ENCODE peak calls at places on chromosomes 7 and 10, in seven cellular contexts. Z is K562, N is HCT116, G is SK-N-SH, Q is HepG2, B is GM12878, O is H1. A is an unnamed sample.
A peak's percentile ranks its signal among the peaks of the same experiment; 100 is the strongest.

GRCh38 chr7:106486331-106486730 is 174.6 kb downstream of the CCDC71L start:
- DNase-seq in Z (no peak), N (no peak), G (no peak), Q (no peak), B (no peak), O (no peak), A (no peak)

GRCh38 chr7:24457215-24457549 is 116.1 kb upstream of the PALS2 start:
- DNase-seq in Z (no peak), N (no peak), G (no peak), Q (no peak), B (no peak), O (no peak), A (no peak)

GRCh38 chr10:122910310-122910709 is at the start of gene FAM24A:
- DNase-seq in Z (no peak), N (no peak), G (no peak), Q (no peak), B (no peak), O (no peak), A (no peak)

GRCh38 chr7:77866370-77866769 is 67.8 kb downstream of the PHTF2 start:
- DNase-seq in Z (no peak), N (no peak), G (no peak), Q (no peak), B (no peak), O (no peak), A (no peak)

GRCh38 chr7:1939434-1940401 is 269.6 kb downstream of the ELFN1 start:
- DNase-seq in Z (peak; percentile 18), N (no peak), G (no peak), Q (no peak), B (no peak), O (no peak), A (no peak)

GRCh38 chr7:107152011-107152410 is 16.8 kb upstream of the HBP1 start:
- DNase-seq in Z (no peak), N (no peak), G (no peak), Q (no peak), B (no peak), O (no peak), A (no peak)

GRCh38 chr10:5888843-5889623 is 660 bp downstream of the ANKRD16 start:
- DNase-seq in Z (peak; percentile 42), N (no peak), G (peak; percentile 74), Q (peak; percentile 25), B (no peak), O (no peak), A (no peak)

GRCh38 chr10:109953745-109954144 is 30.4 kb upstream of the XPNPEP1 start:
- DNase-seq in Z (no peak), N (no peak), G (no peak), Q (no peak), B (no peak), O (no peak), A (no peak)

GRCh38 chr7:80916770-80917681 is 1.8 kb downstream of the SEMA3C start:
- DNase-seq in Z (no peak), N (no peak), G (peak; percentile 43), Q (no peak), B (no peak), O (no peak), A (peak; percentile 70)

GRCh38 chr10:101829561-101830315 is 11.5 kb upstream of the OGA start:
- DNase-seq in Z (peak; percentile 80), N (no peak), G (peak; percentile 93), Q (no peak), B (no peak), O (no peak), A (no peak)

GRCh38 chr10:48494073-48494472 is 110.8 kb downstream of the ARHGAP22 start:
- DNase-seq in Z (no peak), N (no peak), G (no peak), Q (no peak), B (no peak), O (no peak), A (no peak)

GRCh38 chr10:132685921-132686680 is 99.8 kb downstream of the NKX6-2 start:
- DNase-seq in Z (no peak), N (no peak), G (no peak), Q (no peak), B (no peak), O (no peak), A (no peak)

GRCh38 chr7:155999631-156000489 is 187.6 kb upstream of the SHH start:
- DNase-seq in Z (no peak), N (no peak), G (no peak), Q (no peak), B (no peak), O (no peak), A (no peak)

GRCh38 chr10:21501731-21502370 is 23.6 kb downstream of the SKIDA1 start:
- DNase-seq in Z (no peak), N (no peak), G (no peak), Q (peak; percentile 51), B (no peak), O (no peak), A (no peak)

GRCh38 chr7:33591481-33591880 is 313.9 kb upstream of the BMPER start:
- DNase-seq in Z (no peak), N (no peak), G (no peak), Q (no peak), B (no peak), O (no peak), A (no peak)

GRCh38 chr10:112779025-112779765 is 170.9 kb upstream of the TCF7L2 start:
- DNase-seq in Z (no peak), N (no peak), G (no peak), Q (no peak), B (no peak), O (no peak), A (no peak)

GRCh38 chr10:119343001-119343601 is 135.7 kb downstream of the GRK5 start:
- DNase-seq in Z (no peak), N (no peak), G (no peak), Q (no peak), B (no peak), O (no peak), A (no peak)

GRCh38 chr10:96244354-96244753 is 27.0 kb downstream of the BLNK start:
- DNase-seq in Z (no peak), N (no peak), G (no peak), Q (no peak), B (peak; percentile 89), O (no peak), A (no peak)

GRCh38 chr7:157558516-157558874 is 221.7 kb downstream of the DNAJB6 start:
- DNase-seq in Z (no peak), N (no peak), G (no peak), Q (no peak), B (no peak), O (no peak), A (no peak)

GRCh38 chr10:4947039-4947634 is 16.1 kb upstream of the AKR1C1 start:
- DNase-seq in Z (no peak), N (no peak), G (no peak), Q (peak; percentile 92), B (no peak), O (no peak), A (no peak)

GRCh38 chr7:54961391-54961790 is 57.4 kb upstream of the EGFR start:
- DNase-seq in Z (no peak), N (no peak), G (no peak), Q (no peak), B (no peak), O (no peak), A (no peak)

DNA sequence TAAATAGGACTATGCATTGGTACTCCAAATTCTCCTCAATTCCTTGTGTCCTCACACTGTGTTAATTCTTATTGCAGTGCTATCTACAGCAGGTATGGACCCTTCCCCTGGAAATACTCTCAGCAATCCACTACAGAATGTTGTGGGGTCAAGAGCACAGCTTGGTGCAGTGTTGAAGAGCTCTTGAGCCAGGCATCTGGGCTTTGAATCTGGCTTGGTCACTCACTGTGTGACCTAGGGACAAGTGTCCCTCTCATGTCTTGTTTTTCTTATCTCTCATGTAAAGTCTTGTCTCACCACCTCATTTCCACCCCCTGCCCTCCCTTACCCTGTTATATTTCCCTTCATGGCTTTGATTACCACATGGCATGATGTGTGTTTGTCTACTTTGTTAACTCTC is 159.4 kb downstream of the RNLS start:
- DNase-seq in Z (no peak), N (no peak), G (no peak), Q (no peak), B (no peak), O (no peak), A (no peak)
- TF ChIP-seq JUND in Z (no peak), N (no peak), G (no peak), Q (no peak), B (no peak), O (no peak), A (no peak)

GRCh38 chr10:659710-660141 is 29.7 kb downstream of the DIP2C start:
- DNase-seq in Z (no peak), N (no peak), G (no peak), Q (no peak), B (no peak), O (no peak), A (no peak)

GRCh38 chr10:660980-661890 is 28.2 kb downstream of the DIP2C start:
- DNase-seq in Z (no peak), N (no peak), G (no peak), Q (peak; percentile 30), B (no peak), O (no peak), A (no peak)

GRCh38 chr10:661891-662605 is 27.4 kb downstream of the DIP2C start:
- DNase-seq in Z (no peak), N (no peak), G (no peak), Q (no peak), B (no peak), O (no peak), A (no peak)

GRCh38 chr10:662686-663465 is 26.6 kb downstream of the DIP2C start:
- DNase-seq in Z (no peak), N (no peak), G (no peak), Q (no peak), B (no peak), O (no peak), A (no peak)

DNA sequence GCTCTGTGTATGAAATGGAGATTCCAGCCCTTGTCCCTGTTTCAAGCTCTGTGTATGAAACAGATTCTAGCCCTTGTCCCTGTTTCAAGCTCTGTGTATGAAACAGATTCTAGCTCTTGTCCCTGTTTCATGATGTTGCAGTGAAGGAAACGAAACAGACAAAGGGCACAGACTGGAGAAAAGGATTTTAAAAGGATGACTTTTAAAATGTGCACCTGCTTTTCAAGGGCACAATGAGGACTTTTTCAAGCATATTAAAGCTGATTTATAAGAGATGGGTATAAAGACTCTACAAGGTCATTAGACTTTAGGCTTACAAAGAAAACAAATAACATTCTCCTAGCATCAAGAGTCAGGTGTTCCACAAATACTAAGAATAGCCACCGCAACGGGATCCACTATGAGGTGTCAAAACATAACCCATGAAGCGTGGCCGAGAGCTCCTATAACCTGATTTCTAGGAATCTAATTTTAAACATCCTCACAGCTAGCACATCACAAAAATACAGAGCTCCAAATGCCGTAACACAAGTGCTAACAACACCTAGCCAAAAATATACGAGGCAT is 29.0 kb downstream of the DIP2C start:
- DNase-seq in Z (no peak), N (no peak), G (no peak), Q (no peak), B (no peak), O (no peak), A (no peak)
- TF ChIP-seq JUND in Z (no peak), N (no peak), G (no peak), Q (no peak), B (no peak), O (no peak), A (no peak)

GRCh38 chr7:52648903-52649302 is 386.5 kb upstream of the POM121L12 start:
- DNase-seq in Z (no peak), N (no peak), G (no peak), Q (no peak), B (no peak), O (no peak), A (no peak)

GRCh38 chr7:52647046-52647445 is 388.4 kb upstream of the POM121L12 start:
- DNase-seq in Z (no peak), N (no peak), G (no peak), Q (no peak), B (no peak), O (no peak), A (no peak)
- TF ChIP-seq JUND in Z (no peak), N (no peak), G (no peak), Q (no peak), B (no peak), O (no peak), A (no peak)

GRCh38 chr10:75201793-75202307 is 8.7 kb upstream of the VDAC2 start:
- DNase-seq in Z (no peak), N (no peak), G (no peak), Q (peak; percentile 45), B (no peak), O (no peak), A (no peak)
- TF ChIP-seq JUND in Z (no peak), N (no peak), G (no peak), Q (no peak), B (no peak), O (no peak), A (no peak)

A was measured in T47D.